ENCODE peak calls at places on chromosomes 16 and 17, in five cellular contexts. V, M, F, C and E are unnamed samples.

GRCh38 chr16:83946781-83947566 is 6.1 kb upstream of the OSGIN1 start:
- DNase-seq in M (no peak), V (no peak), F (no peak), C (peak; percentile 33), E (no peak)

GRCh38 chr16:89678258-89678657 is 8.2 kb upstream of the CDK10 start:
- DNase-seq in M (no peak), V (no peak), C (no peak), F (no peak), E (no peak)

GRCh38 chr17:27654654-27655524 is 23.9 kb downstream of the LGALS9 start:
- DNase-seq in V (peak; percentile 75), M (peak; percentile 91), C (peak; percentile 85), F (peak; percentile 25), E (peak; percentile 76)

GRCh38 chr16:87806246-87806607 is 40.4 kb upstream of the KLHDC4 start:
- DNase-seq in F (no peak), V (no peak), C (no peak), M (no peak), E (peak; percentile 16)

GRCh38 chr16:69799601-69800000 is 37.5 kb downstream of the WWP2 start:
- DNase-seq in V (no peak), C (no peak), M (no peak), F (no peak), E (no peak)

GRCh38 chr17:28727727-28728363 is 743 bp upstream of the NEK8 start:
- DNase-seq in V (no peak), C (peak; percentile 85), M (peak; percentile 68), F (peak; percentile 91), E (peak; percentile 55)

GRCh38 chr17:63436523-63437110 is 9.5 kb downstream of the CYB561 start:
- DNase-seq in C (no peak), V (no peak), M (no peak), F (no peak), E (peak; percentile 37)

GRCh38 chr17:28760987-28761562 is 17.3 kb downstream of the TRAF4 start:
- DNase-seq in F (no peak), V (no peak), C (no peak), M (no peak), E (no peak)

GRCh38 chr17:15270628-15271381 is 5.7 kb upstream of the PMP22 start:
- DNase-seq in F (no peak), M (no peak), V (no peak), C (no peak), E (no peak)

GRCh38 chr16:61926766-61927165 is 109.5 kb downstream of the CDH8 start:
- DNase-seq in M (no peak), V (no peak), C (peak; percentile 9), F (no peak), E (no peak)

GRCh38 chr16:61098505-61098904 is 937.7 kb downstream of the CDH8 start:
- DNase-seq in C (no peak), M (no peak), V (no peak), F (no peak), E (no peak)

GRCh38 chr16:30813821-30814189 is 26.8 kb upstream of the ZNF629 start:
- DNase-seq in F (peak; percentile 7), M (no peak), C (no peak), V (no peak), E (no peak)

GRCh38 chr16:11629071-11630030 is 38.9 kb upstream of the SNN start:
- DNase-seq in V (no peak), M (no peak), F (no peak), C (no peak), E (no peak)

GRCh38 chr16:28136751-28137434 is 73.4 kb upstream of the GSG1L start:
- DNase-seq in V (no peak), M (no peak), F (no peak), C (no peak), E (no peak)

GRCh38 chr16:49934557-49935260 is 78.8 kb upstream of the ZNF423 start:
- DNase-seq in F (no peak), M (no peak), C (peak; percentile 39), V (no peak), E (no peak)

DNA sequence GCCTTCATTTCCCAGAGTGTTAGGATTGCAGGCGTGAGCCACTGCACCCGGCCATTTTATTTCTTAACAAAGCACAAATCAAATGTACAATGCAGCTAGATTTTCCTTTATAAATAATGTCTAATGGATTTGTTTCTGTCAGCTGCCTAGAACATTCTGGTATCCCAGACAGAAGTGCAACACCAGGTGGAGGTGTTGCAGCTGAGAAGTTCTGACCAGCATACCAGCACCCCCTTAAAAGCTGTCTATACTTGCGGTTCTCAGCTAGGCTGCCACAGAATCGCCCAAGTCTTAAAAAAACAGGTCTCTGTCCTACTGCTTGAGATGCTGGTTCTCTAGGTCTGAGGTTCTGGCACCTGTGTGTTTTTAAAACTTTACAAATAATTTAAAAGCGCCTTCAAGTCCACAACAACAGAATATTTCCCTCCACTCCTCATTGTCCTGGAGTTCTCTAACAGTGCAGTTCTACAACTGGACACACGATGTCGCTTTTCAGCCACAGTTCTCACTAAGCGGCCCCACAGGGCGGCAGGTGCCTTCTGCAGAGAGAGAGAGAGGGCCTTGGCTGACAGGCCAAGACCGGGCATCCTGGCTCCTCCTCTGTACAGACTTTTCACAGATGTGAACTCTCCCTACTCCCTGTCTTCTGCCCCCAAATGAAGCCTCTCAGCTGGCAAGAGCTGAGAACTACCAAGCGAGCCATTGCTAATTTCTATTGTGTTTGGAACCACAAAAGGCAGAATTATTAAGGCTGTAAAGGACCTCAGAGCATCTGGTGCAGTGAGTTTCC is 32.6 kb upstream of the MEOX1 start:
- DNase-seq in V (no peak), M (peak; percentile 69), C (peak; percentile 85), F (no peak), E (peak; percentile 78)
- H2AFZ ChIP-seq in V (peak overlapping the region; percentile 80), M (no peak overlapping the region), C (no peak overlapping the region), F (no peak overlapping the region), E (peak overlapping the region; percentile 83)

GRCh38 chr16:57996406-57997175 is 3.9 kb downstream of the ZNF319 start:
- DNase-seq in V (no peak), C (no peak), F (no peak), M (no peak), E (no peak)

GRCh38 chr16:57997176-57997527 is 3.3 kb downstream of the ZNF319 start:
- DNase-seq in V (no peak), F (no peak), C (no peak), M (no peak), E (no peak)

GRCh38 chr16:57998992-57999365 is 1.5 kb downstream of the ZNF319 start:
- DNase-seq in F (no peak), M (no peak), V (no peak), C (no peak), E (no peak)

GRCh38 chr16:57998484-57998883 is 2.0 kb downstream of the ZNF319 start:
- DNase-seq in V (no peak), F (no peak), C (no peak), M (no peak), E (no peak)

GRCh38 chr16:57997528-57998265 is 2.8 kb downstream of the ZNF319 start:
- DNase-seq in F (no peak), C (no peak), V (no peak), M (no peak), E (no peak)
- H3K4me1 ChIP-seq in F (peaks cover 13% of the 10 kb centered on the region), C (peaks cover 26% of the 10 kb centered on the region), V (peaks cover 8% of the 10 kb centered on the region), M (peaks cover 40% of the 10 kb centered on the region), E (peaks cover 18% of the 10 kb centered on the region)

DNA sequence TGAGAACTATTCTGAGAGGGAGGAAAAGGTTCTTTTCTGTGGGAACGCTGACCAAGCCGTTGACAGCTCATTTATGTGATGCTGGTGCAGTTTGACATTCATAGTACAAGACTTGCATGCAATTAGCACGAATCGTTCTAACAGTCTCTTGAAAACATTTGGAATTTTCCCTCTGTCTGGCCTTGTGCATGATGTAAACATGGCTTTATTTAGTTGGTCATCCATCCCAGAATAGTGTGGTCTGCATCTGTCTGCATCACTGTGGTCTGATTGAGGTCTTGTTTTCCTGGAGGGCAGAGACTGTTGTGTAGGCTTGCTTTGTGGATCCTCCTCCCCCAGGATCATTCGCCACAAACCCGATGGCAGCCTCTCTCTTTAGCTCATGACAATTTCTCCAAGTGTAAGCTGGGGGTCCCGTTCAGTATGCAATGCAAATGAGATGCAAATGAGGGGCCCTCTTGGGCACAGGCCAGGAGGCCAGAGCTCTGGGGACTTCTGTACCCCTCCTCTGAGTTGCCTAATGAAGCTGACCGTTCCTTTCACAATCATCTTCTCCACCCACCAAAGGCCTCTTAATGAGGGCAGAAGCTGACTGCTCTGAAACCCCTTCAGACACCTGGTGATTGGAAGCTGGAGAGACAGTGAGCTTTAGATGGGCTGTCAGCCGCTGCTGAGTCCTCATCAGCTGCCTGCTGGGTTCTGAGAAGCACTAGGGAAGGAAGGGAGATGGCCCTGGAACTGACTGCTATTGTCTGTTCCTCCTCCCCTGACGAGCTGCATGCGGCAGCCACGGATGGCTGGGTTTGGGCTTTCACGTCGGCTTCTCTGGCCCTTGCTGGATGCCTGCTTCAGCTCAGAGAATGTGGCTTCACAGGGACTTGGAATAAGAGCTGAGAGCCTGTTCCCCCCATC is 201.2 kb upstream of the CACNG3 start:
- DNase-seq in M (no peak), C (no peak), V (no peak), F (no peak), E (no peak)
- TF ChIP-seq ATF3 in M (no peak), C (no peak), V (no peak), F (no peak), E (no peak)

GRCh38 chr17:6427284-6427781 is 7.6 kb downstream of the AIPL1 start:
- DNase-seq in C (no peak), V (no peak), M (no peak), F (peak; percentile 23), E (no peak)
- H2AFZ ChIP-seq in C (no peak overlapping the region), V (no peak overlapping the region), M (no peak overlapping the region), F (no peak overlapping the region), E (no peak overlapping the region)

GRCh38 chr17:17058304-17058703 is 16.0 kb downstream of the MPRIP start:
- DNase-seq in C (no peak), M (no peak), V (no peak), F (no peak), E (no peak)
- H3K4me1 ChIP-seq in C (no peaks in the 10 kb centered on the region), M (peaks cover 2% of the 10 kb centered on the region), V (no peaks in the 10 kb centered on the region), F (no peaks in the 10 kb centered on the region), E (peaks cover 29% of the 10 kb centered on the region)

GRCh38 chr17:73013299-73013698 is 79.2 kb downstream of the SLC39A11 start:
- DNase-seq in F (no peak), V (no peak), M (no peak), C (no peak), E (no peak)

GRCh38 chr17:73007447-73007846 is 85.0 kb downstream of the SLC39A11 start:
- DNase-seq in F (no peak), V (no peak), M (no peak), C (no peak), E (no peak)

GRCh38 chr17:73013816-73014663 is 78.4 kb downstream of the SLC39A11 start:
- DNase-seq in M (no peak), C (no peak), V (no peak), F (no peak), E (peak; percentile 73)

GRCh38 chr17:73011016-73011486 is 81.4 kb downstream of the SLC39A11 start:
- DNase-seq in C (no peak), F (no peak), V (no peak), M (peak; percentile 80), E (no peak)

GRCh38 chr17:73010414-73010813 is 82.1 kb downstream of the SLC39A11 start:
- DNase-seq in F (no peak), M (no peak), C (peak; percentile 47), V (no peak), E (no peak)
- TF ChIP-seq ATF3 in F (no peak), M (no peak), C (no peak), V (no peak), E (no peak)